ENCODE peak calls at places on chromosomes 6 and 20, in five cellular contexts. K is SK-N-SH, U is GM12878, D is AG10803, Z is PC-3. B is an unnamed sample.
A peak's percentile ranks its signal among the peaks of the same experiment; 100 is the strongest.

GRCh38 chr6:169938262-169938701 is 186.9 kb downstream of the ERMARD start:
- DNase-seq in D (no peak), K (no peak), Z (no peak), U (no peak), B (no peak)

GRCh38 chr6:20789162-20789561 is 254.9 kb downstream of the CDKAL1 start:
- DNase-seq in K (no peak), U (no peak), Z (no peak), D (peak; percentile 36), B (no peak)

GRCh38 chr6:152575621-152576150 is 61.5 kb downstream of the SYNE1 start:
- DNase-seq in D (peak; percentile 78), K (no peak), U (no peak), Z (no peak), B (no peak)

GRCh38 chr6:109795994-109796555 is 105.0 kb downstream of the FIG4 start:
- DNase-seq in D (peak; percentile 60), U (no peak), Z (no peak), K (no peak), B (no peak)

GRCh38 chr6:25389501-25389900 is 110.3 kb downstream of the CARMIL1 start:
- DNase-seq in D (peak; percentile 52), Z (peak; percentile 46), U (no peak), K (no peak), B (no peak)

GRCh38 chr6:44335631-44336030 is 6.8 kb upstream of the SPATS1 start:
- DNase-seq in D (no peak), K (no peak), U (no peak), Z (no peak), B (no peak)

GRCh38 chr6:124961784-124962611 is at the start of gene RNF217:
- DNase-seq in Z (peak; percentile 27), U (no peak), K (peak; percentile 34), D (peak; percentile 77), B (no peak)

GRCh38 chr6:44224154-44224977 is 971 bp downstream of the SLC29A1 start:
- DNase-seq in Z (peak; percentile 44), K (peak; percentile 66), D (no peak), U (no peak), B (no peak)

GRCh38 chr20:13170771-13171170 is 50.3 kb upstream of the ISM1 start:
- DNase-seq in D (no peak), K (no peak), U (no peak), Z (no peak), B (no peak)

GRCh38 chr20:43550456-43550855 is 8.4 kb upstream of the SGK2 start:
- DNase-seq in Z (no peak), D (no peak), K (no peak), U (no peak), B (no peak)

GRCh38 chr6:5582758-5583157 is 321.4 kb downstream of the FARS2 start:
- DNase-seq in K (no peak), D (peak; percentile 36), U (no peak), Z (no peak), B (no peak)

GRCh38 chr20:38290829-38291581 is 13.0 kb upstream of the BPI start:
- DNase-seq in D (peak; percentile 66), Z (peak; percentile 58), K (peak; percentile 42), U (no peak), B (no peak)

GRCh38 chr6:143675946-143676345 is 1.8 kb upstream of the PHACTR2 start:
- DNase-seq in U (no peak), D (peak; percentile 67), K (no peak), Z (peak; percentile 73), B (no peak)

GRCh38 chr20:20492521-20493334 is 124.8 kb downstream of the INSM1 start:
- DNase-seq in U (no peak), K (peak; percentile 30), D (no peak), Z (no peak), B (no peak)

GRCh38 chr6:167470101-167470835 is 145.4 kb downstream of the TTLL2 start:
- DNase-seq in D (no peak), K (no peak), U (no peak), Z (no peak), B (no peak)

GRCh38 chr6:6332240-6332639 is 11.8 kb upstream of the F13A1 start:
- DNase-seq in D (no peak), Z (no peak), K (no peak), U (peak; percentile 95), B (peak; percentile 84)

GRCh38 chr20:61895016-61895415 is 170.7 kb downstream of the TAF4 start:
- DNase-seq in Z (peak; percentile 13), D (no peak), U (no peak), K (no peak), B (no peak)

GRCh38 chr6:83974409-83975050 is 59.0 kb upstream of the MRAP2 start:
- DNase-seq in Z (no peak), K (no peak), U (no peak), D (no peak), B (no peak)

GRCh38 chr6:126524927-126525326 is 185.0 kb downstream of the CENPW start:
- DNase-seq in D (no peak), Z (no peak), U (no peak), K (no peak), B (no peak)

GRCh38 chr6:30685157-30685976 is 1.1 kb downstream of the PPP1R18 start:
- DNase-seq in D (no peak), K (no peak), U (no peak), Z (no peak), B (no peak)

GRCh38 chr6:108874470-108875160 is 26.4 kb downstream of the ARMC2 start:
- DNase-seq in U (peak; percentile 51), D (peak; percentile 63), K (no peak), Z (no peak), B (peak; percentile 68)

GRCh38 chr6:28401172-28401571 is 1.6 kb upstream of the ZSCAN12 start:
- DNase-seq in D (no peak), U (no peak), K (no peak), Z (peak; percentile 76), B (no peak)

GRCh38 chr6:28395918-28396317 is 3.6 kb downstream of the ZSCAN12 start:
- DNase-seq in K (no peak), Z (no peak), U (no peak), D (no peak), B (no peak)

GRCh38 chr6:28400122-28400451 is 540 bp upstream of the ZSCAN12 start:
- DNase-seq in D (no peak), K (no peak), Z (no peak), U (no peak), B (no peak)

GRCh38 chr6:28402197-28402596 is 2.6 kb upstream of the ZSCAN12 start:
- DNase-seq in U (no peak), Z (no peak), K (no peak), D (no peak), B (no peak)

DNA sequence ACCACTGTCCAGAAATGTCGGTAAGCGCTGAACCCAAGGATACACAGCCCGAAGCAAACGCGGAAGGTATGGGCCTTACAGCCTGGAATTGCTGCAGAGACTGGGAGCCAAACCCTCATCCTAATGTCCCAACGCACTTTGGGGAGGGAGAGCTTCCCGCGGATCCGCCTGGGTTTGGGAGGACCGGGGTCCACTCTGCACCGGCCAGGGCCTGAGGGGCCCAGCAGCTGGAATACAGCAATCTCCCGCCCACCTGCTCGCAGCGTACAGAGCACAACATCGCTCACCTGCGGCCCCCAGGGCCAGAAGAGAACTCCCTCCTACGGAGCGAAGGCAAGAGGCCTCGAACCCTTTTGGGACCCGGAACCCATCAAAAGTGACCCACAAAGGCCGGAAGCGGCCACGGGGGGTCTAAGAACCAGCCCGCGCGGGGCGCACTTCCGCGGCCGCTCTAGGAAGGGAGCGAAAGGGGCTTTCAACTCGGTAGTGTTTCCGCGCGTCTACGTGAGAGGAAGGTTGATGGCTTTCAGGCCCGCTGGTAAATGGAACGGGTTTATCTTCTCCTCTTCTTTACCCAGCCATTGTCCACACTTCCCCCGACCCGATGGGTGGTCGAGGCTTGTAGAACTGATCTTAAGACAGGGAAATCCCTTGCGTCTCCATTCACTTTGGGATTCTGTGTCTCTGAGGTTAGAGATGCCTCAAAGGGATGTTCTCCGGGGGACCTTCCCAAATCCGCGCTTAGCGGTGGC is at the start of gene ZSCAN12:
- DNase-seq in Z (no peak), U (peak; percentile 61), K (peak; percentile 85), D (peak; percentile 87), B (peak; percentile 83)
- TF ChIP-seq CTCF in Z (no peak), U (peak; percentile 54), K (peak; percentile 72), D (peak; percentile 57), B (peak; percentile 60)

DNA sequence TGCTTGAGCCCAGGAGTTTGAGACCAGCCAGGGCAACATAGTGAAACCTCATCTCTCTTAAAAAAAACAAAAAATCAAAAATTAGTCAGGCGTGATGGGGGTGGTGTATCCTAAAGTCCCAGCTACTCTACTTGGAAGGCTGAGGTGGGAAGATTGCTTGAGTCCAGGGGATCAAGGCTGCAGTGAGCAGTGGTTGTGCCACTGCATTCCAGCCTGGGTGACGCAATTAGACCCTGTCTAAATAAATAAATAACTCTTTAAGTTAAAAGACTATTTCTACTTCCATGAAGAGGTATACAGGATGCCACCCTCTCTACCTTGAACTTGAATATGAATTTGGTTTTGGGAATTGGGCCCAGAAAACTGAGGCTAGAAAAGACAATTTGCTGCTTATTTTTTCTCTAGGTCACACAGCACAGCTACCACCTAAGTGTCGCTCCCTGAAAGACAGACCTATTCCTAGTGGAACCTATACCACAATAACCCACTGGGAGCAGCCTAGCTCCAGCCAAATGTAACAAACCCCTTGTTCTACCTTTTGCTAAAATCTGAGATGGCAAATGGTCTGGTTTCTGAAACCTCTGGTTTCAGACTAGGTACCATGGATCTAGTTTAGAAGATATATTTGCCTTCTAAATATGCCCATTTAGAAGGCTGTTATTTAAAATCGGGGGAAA is 35.2 kb downstream of the HMGCLL1 start:
- DNase-seq in Z (peak; percentile 33), U (no peak), K (no peak), D (no peak), B (no peak)
- H3K4me3 ChIP-seq in Z (no peak overlapping the region), U (no peak overlapping the region), K (no peak overlapping the region), D (no peak overlapping the region), B (no peak overlapping the region)

GRCh38 chr20:57582432-57583288 is 21.8 kb downstream of the PCK1 start:
- DNase-seq in Z (peak; percentile 61), U (no peak), K (peak; percentile 74), D (no peak), B (no peak)
- TF ChIP-seq CTCF in Z (peak; percentile 80), U (peak; percentile 11), K (peak; percentile 45), D (peak; percentile 12), B (peak; percentile 52)

GRCh38 chr6:41406821-41407787 is 71.7 kb downstream of the NCR2 start:
- DNase-seq in Z (no peak), D (no peak), K (no peak), U (no peak), B (no peak)
- H3K4me3 ChIP-seq in Z (no peak overlapping the region), D (no peak overlapping the region), K (no peak overlapping the region), U (no peak overlapping the region), B (no peak overlapping the region)

DNA sequence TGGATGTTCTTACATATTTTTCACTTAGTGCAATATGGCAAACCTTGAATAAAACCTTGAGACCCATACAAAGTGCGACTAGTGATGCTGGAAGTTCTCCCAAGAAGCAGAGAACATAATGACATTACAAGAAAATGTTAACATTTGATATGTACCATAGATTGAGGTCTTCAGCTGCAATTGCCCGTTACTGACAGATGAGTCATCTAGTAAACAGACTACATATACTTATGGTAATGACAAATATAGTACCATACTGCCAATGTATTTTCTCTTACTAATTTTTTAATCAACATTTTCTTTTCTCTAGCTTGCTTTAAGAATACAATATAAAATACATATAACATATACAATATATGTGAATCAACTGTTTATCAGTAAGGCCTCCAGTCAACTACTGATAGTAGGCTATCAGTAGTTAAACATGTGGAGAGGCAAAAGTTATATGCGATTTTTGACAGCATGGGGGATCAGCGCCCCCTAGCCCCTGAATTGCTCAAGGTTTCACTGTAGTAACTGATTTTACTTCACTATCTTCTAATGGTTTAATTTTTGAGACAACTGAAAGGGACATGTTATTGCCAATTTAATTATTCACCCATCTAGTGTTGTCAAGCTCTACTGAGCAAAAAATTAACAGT is 166.7 kb upstream of the ADGRB3 start:
- DNase-seq in K (no peak), D (no peak), U (no peak), Z (peak; percentile 52), B (no peak)
- TF ChIP-seq CTCF in K (peak; percentile 20), D (no peak), U (peak; percentile 22), Z (peak; percentile 72), B (peak; percentile 34)